ENCODE peak calls at places on chromosomes 4 and X, in ten cellular contexts. One of them, this sample, is unnamed. For H3K27me3, the result is how much of the 10 kb centered on the place peaks cover.

GRCh38 chr4:83207497-83208105 is 77.0 kb downstream of the COQ2 start:
- DNase-seq in transverse colon: peak
- DNase-seq in astrocyte: peak
- DNase-seq in small intestine: peak
- DNase-seq in HCT116: peak
- DNase-seq in psoas muscle: no peak
- DNase-seq in CD8-positive, alpha-beta T cell: no peak
- DNase-seq in dorsolateral prefrontal cortex: no peak
- DNase-seq in CD4-positive, alpha-beta memory T cell: no peak
- DNase-seq in MM.1S: no peak
- DNase-seq in this sample: peak

GRCh38 chrX:819684-820083 is 189.1 kb downstream of the SHOX start:
- DNase-seq in transverse colon: no peak
- DNase-seq in astrocyte: no peak
- DNase-seq in small intestine: no peak
- DNase-seq in HCT116: no peak
- DNase-seq in psoas muscle: no peak
- DNase-seq in CD8-positive, alpha-beta T cell: no peak
- DNase-seq in dorsolateral prefrontal cortex: no peak
- DNase-seq in CD4-positive, alpha-beta memory T cell: no peak
- DNase-seq in MM.1S: no peak
- DNase-seq in this sample: no peak

GRCh38 chr4:80183196-80184052 is 13.9 kb upstream of the PRDM8 start:
- DNase-seq in transverse colon: peak
- DNase-seq in astrocyte: no peak
- DNase-seq in small intestine: no peak
- DNase-seq in HCT116: no peak
- DNase-seq in psoas muscle: peak
- DNase-seq in CD8-positive, alpha-beta T cell: peak
- DNase-seq in dorsolateral prefrontal cortex: peak
- DNase-seq in CD4-positive, alpha-beta memory T cell: no peak
- DNase-seq in MM.1S: no peak
- DNase-seq in this sample: no peak

GRCh38 chr4:87078987-87079469 is 141.4 kb downstream of the KLHL8 start:
- DNase-seq in transverse colon: no peak
- DNase-seq in astrocyte: peak
- DNase-seq in small intestine: no peak
- DNase-seq in HCT116: no peak
- DNase-seq in psoas muscle: no peak
- DNase-seq in CD8-positive, alpha-beta T cell: no peak
- DNase-seq in dorsolateral prefrontal cortex: peak
- DNase-seq in CD4-positive, alpha-beta memory T cell: no peak
- DNase-seq in MM.1S: no peak
- DNase-seq in this sample: peak

GRCh38 chrX:27890611-27891010 is 82.8 kb downstream of the MAGEB10 start:
- DNase-seq in transverse colon: no peak
- DNase-seq in astrocyte: peak
- DNase-seq in small intestine: no peak
- DNase-seq in HCT116: peak
- DNase-seq in psoas muscle: no peak
- DNase-seq in CD8-positive, alpha-beta T cell: no peak
- DNase-seq in dorsolateral prefrontal cortex: no peak
- DNase-seq in CD4-positive, alpha-beta memory T cell: no peak
- DNase-seq in MM.1S: no peak
- DNase-seq in this sample: peak

GRCh38 chr4:17721496-17722360 is 59.7 kb downstream of the FAM184B start:
- DNase-seq in transverse colon: no peak
- DNase-seq in astrocyte: peak
- DNase-seq in small intestine: no peak
- DNase-seq in HCT116: no peak
- DNase-seq in psoas muscle: no peak
- DNase-seq in CD8-positive, alpha-beta T cell: no peak
- DNase-seq in dorsolateral prefrontal cortex: peak
- DNase-seq in CD4-positive, alpha-beta memory T cell: no peak
- DNase-seq in MM.1S: no peak
- DNase-seq in this sample: peak

GRCh38 chr4:149881744-149882143 is 66.1 kb upstream of the IQCM start:
- DNase-seq in transverse colon: no peak
- DNase-seq in astrocyte: no peak
- DNase-seq in small intestine: no peak
- DNase-seq in HCT116: no peak
- DNase-seq in psoas muscle: no peak
- DNase-seq in CD8-positive, alpha-beta T cell: no peak
- DNase-seq in dorsolateral prefrontal cortex: no peak
- DNase-seq in CD4-positive, alpha-beta memory T cell: no peak
- DNase-seq in MM.1S: no peak
- DNase-seq in this sample: no peak

GRCh38 chr4:48380583-48381167 is 39.3 kb downstream of the SLAIN2 start:
- DNase-seq in transverse colon: no peak
- DNase-seq in astrocyte: no peak
- DNase-seq in small intestine: no peak
- DNase-seq in HCT116: no peak
- DNase-seq in psoas muscle: no peak
- DNase-seq in CD8-positive, alpha-beta T cell: no peak
- DNase-seq in dorsolateral prefrontal cortex: no peak
- DNase-seq in CD4-positive, alpha-beta memory T cell: no peak
- DNase-seq in MM.1S: no peak
- DNase-seq in this sample: no peak

GRCh38 chrX:30280428-30280827 is 28.8 kb downstream of the NR0B1 start:
- DNase-seq in transverse colon: no peak
- DNase-seq in astrocyte: no peak
- DNase-seq in small intestine: no peak
- DNase-seq in HCT116: no peak
- DNase-seq in psoas muscle: no peak
- DNase-seq in CD8-positive, alpha-beta T cell: no peak
- DNase-seq in dorsolateral prefrontal cortex: no peak
- DNase-seq in CD4-positive, alpha-beta memory T cell: no peak
- DNase-seq in MM.1S: no peak
- DNase-seq in this sample: no peak

GRCh38 chrX:35292522-35292921 is 349.9 kb downstream of the FAM47B start:
- DNase-seq in transverse colon: no peak
- DNase-seq in astrocyte: no peak
- DNase-seq in small intestine: no peak
- DNase-seq in HCT116: no peak
- DNase-seq in psoas muscle: no peak
- DNase-seq in CD8-positive, alpha-beta T cell: no peak
- DNase-seq in dorsolateral prefrontal cortex: no peak
- DNase-seq in CD4-positive, alpha-beta memory T cell: no peak
- DNase-seq in MM.1S: no peak
- DNase-seq in this sample: no peak
- H3K27me3 ChIP-seq in transverse colon: under half
- H3K27me3 ChIP-seq in astrocyte: under half
- H3K27me3 ChIP-seq in small intestine: under half
- H3K27me3 ChIP-seq in HCT116: under half
- H3K27me3 ChIP-seq in psoas muscle: under half
- H3K27me3 ChIP-seq in CD8-positive, alpha-beta T cell: under half
- H3K27me3 ChIP-seq in dorsolateral prefrontal cortex: under half
- H3K27me3 ChIP-seq in CD4-positive, alpha-beta memory T cell: under half
- H3K27me3 ChIP-seq in MM.1S: under half
- H3K27me3 ChIP-seq in this sample: under half

GRCh38 chr4:81566076-81566663 is 94.5 kb upstream of the RASGEF1B start:
- DNase-seq in transverse colon: no peak
- DNase-seq in astrocyte: no peak
- DNase-seq in small intestine: no peak
- DNase-seq in HCT116: no peak
- DNase-seq in psoas muscle: no peak
- DNase-seq in CD8-positive, alpha-beta T cell: no peak
- DNase-seq in dorsolateral prefrontal cortex: no peak
- DNase-seq in CD4-positive, alpha-beta memory T cell: no peak
- DNase-seq in MM.1S: no peak
- DNase-seq in this sample: no peak
- H3K27ac ChIP-seq in transverse colon: peak
- H3K27ac ChIP-seq in astrocyte: no peak
- H3K27ac ChIP-seq in small intestine: no peak
- H3K27ac ChIP-seq in HCT116: no peak
- H3K27ac ChIP-seq in psoas muscle: peak
- H3K27ac ChIP-seq in CD8-positive, alpha-beta T cell: no peak
- H3K27ac ChIP-seq in dorsolateral prefrontal cortex: no peak
- H3K27ac ChIP-seq in CD4-positive, alpha-beta memory T cell: no peak
- H3K27ac ChIP-seq in MM.1S: no peak
- H3K27ac ChIP-seq in this sample: no peak

GRCh38 chrX:153887385-153887784 is 1.4 kb upstream of the L1CAM start:
- DNase-seq in transverse colon: no peak
- DNase-seq in astrocyte: no peak
- DNase-seq in small intestine: no peak
- DNase-seq in HCT116: no peak
- DNase-seq in psoas muscle: no peak
- DNase-seq in CD8-positive, alpha-beta T cell: no peak
- DNase-seq in dorsolateral prefrontal cortex: no peak
- DNase-seq in CD4-positive, alpha-beta memory T cell: no peak
- DNase-seq in MM.1S: no peak
- DNase-seq in this sample: no peak
- H3K27me3 ChIP-seq in transverse colon: under half
- H3K27me3 ChIP-seq in astrocyte: under half
- H3K27me3 ChIP-seq in small intestine: under half
- H3K27me3 ChIP-seq in HCT116: under half
- H3K27me3 ChIP-seq in psoas muscle: half or more
- H3K27me3 ChIP-seq in CD8-positive, alpha-beta T cell: under half
- H3K27me3 ChIP-seq in dorsolateral prefrontal cortex: half or more
- H3K27me3 ChIP-seq in CD4-positive, alpha-beta memory T cell: under half
- H3K27me3 ChIP-seq in MM.1S: under half
- H3K27me3 ChIP-seq in this sample: under half

GRCh38 chr4:108651068-108651794 is 832 bp downstream of the OSTC start:
- DNase-seq in transverse colon: no peak
- DNase-seq in astrocyte: peak
- DNase-seq in small intestine: peak
- DNase-seq in HCT116: no peak
- DNase-seq in psoas muscle: no peak
- DNase-seq in CD8-positive, alpha-beta T cell: no peak
- DNase-seq in dorsolateral prefrontal cortex: no peak
- DNase-seq in CD4-positive, alpha-beta memory T cell: no peak
- DNase-seq in MM.1S: peak
- DNase-seq in this sample: peak

GRCh38 chr4:108646706-108647105 is 3.7 kb upstream of the OSTC start:
- DNase-seq in transverse colon: no peak
- DNase-seq in astrocyte: no peak
- DNase-seq in small intestine: no peak
- DNase-seq in HCT116: no peak
- DNase-seq in psoas muscle: no peak
- DNase-seq in CD8-positive, alpha-beta T cell: no peak
- DNase-seq in dorsolateral prefrontal cortex: no peak
- DNase-seq in CD4-positive, alpha-beta memory T cell: no peak
- DNase-seq in MM.1S: no peak
- DNase-seq in this sample: no peak

GRCh38 chr4:108649863-108650211 is 562 bp upstream of the OSTC start:
- DNase-seq in transverse colon: no peak
- DNase-seq in astrocyte: no peak
- DNase-seq in small intestine: no peak
- DNase-seq in HCT116: no peak
- DNase-seq in psoas muscle: no peak
- DNase-seq in CD8-positive, alpha-beta T cell: no peak
- DNase-seq in dorsolateral prefrontal cortex: no peak
- DNase-seq in CD4-positive, alpha-beta memory T cell: no peak
- DNase-seq in MM.1S: no peak
- DNase-seq in this sample: no peak

GRCh38 chr4:108650212-108651067 is at the start of gene OSTC:
- DNase-seq in transverse colon: peak
- DNase-seq in astrocyte: peak
- DNase-seq in small intestine: peak
- DNase-seq in HCT116: peak
- DNase-seq in psoas muscle: peak
- DNase-seq in CD8-positive, alpha-beta T cell: peak
- DNase-seq in dorsolateral prefrontal cortex: peak
- DNase-seq in CD4-positive, alpha-beta memory T cell: peak
- DNase-seq in MM.1S: peak
- DNase-seq in this sample: peak
- H3K27ac ChIP-seq in transverse colon: peak
- H3K27ac ChIP-seq in astrocyte: peak
- H3K27ac ChIP-seq in small intestine: peak
- H3K27ac ChIP-seq in HCT116: peak
- H3K27ac ChIP-seq in psoas muscle: peak
- H3K27ac ChIP-seq in CD8-positive, alpha-beta T cell: peak
- H3K27ac ChIP-seq in dorsolateral prefrontal cortex: peak
- H3K27ac ChIP-seq in CD4-positive, alpha-beta memory T cell: peak
- H3K27ac ChIP-seq in MM.1S: peak
- H3K27ac ChIP-seq in this sample: peak

This sample was measured in brain microvascular endothelial cell.